ENCODE peak calls at places on chromosomes 13 and 19, in seven cellular contexts. T is GDM1, B is Peyer's patch, O is astrocyte of the spinal cord, W is adipocyte, K is NCI-H226, E is HS-27A. F is an unnamed sample.

GRCh38 chr19:54248016-54248601 is 5.5 kb upstream of the LILRA6 start:
- DNase-seq in T (peak), B (no peak), O (no peak), W (no peak), K (no peak), E (no peak), F (no peak)

GRCh38 chr19:10830941-10831779 is 4.9 kb downstream of the TMED1 start:
- DNase-seq in T (no peak), B (no peak), O (no peak), W (no peak), K (no peak), E (no peak), F (no peak)

GRCh38 chr19:7965259-7965841 is 21.9 kb upstream of the TIMM44 start:
- DNase-seq in T (no peak), B (no peak), O (no peak), W (no peak), K (no peak), E (no peak), F (no peak)

GRCh38 chr19:49538643-49539042 is 10.8 kb downstream of the RCN3 start:
- DNase-seq in T (no peak), B (no peak), O (no peak), W (no peak), K (no peak), E (no peak), F (no peak)

GRCh38 chr19:2139385-2140192 is 11.8 kb downstream of the AP3D1 start:
- DNase-seq in T (no peak), B (no peak), O (no peak), W (no peak), K (no peak), E (no peak), F (no peak)

GRCh38 chr19:50921391-50922315 is 10.5 kb upstream of the KLK4 start:
- DNase-seq in T (no peak), B (no peak), O (no peak), W (peak), K (no peak), E (no peak), F (no peak)

GRCh38 chr13:80585531-80585930 is 244.6 kb upstream of the SPRY2 start:
- DNase-seq in T (no peak), B (no peak), O (no peak), W (no peak), K (no peak), E (no peak), F (no peak)

GRCh38 chr13:95411641-95412040 is 110.4 kb upstream of the ABCC4 start:
- DNase-seq in T (no peak), B (no peak), O (peak), W (peak), K (no peak), E (no peak), F (peak)

GRCh38 chr13:30107126-30107525 is 200.2 kb downstream of the KATNAL1 start:
- DNase-seq in T (no peak), B (no peak), O (no peak), W (no peak), K (no peak), E (no peak), F (no peak)

GRCh38 chr13:105278797-105279425 is 1256.6 kb downstream of the EFNB2 start:
- DNase-seq in T (no peak), B (no peak), O (no peak), W (no peak), K (no peak), E (no peak), F (no peak)